ENCODE peak calls at places on chromosomes 6 and 20, in five cellular contexts. Z is K562, N is ovary, Y is upper lobe of left lung, W is HepG2. E is an unnamed sample.

GRCh38 chr6:74070091-74070490 is 374.1 kb downstream of the CD109 start:
- DNase-seq in Z (no peak), N (no peak), Y (no peak), W (no peak), E (no peak)

GRCh38 chr20:20370087-20370575 is 2.2 kb downstream of the INSM1 start:
- DNase-seq in Z (no peak), N (no peak), Y (no peak), W (no peak), E (no peak)

GRCh38 chr6:33772114-33772830 is 16.7 kb downstream of the LEMD2 start:
- DNase-seq in Z (peak), N (peak), Y (no peak), W (no peak), E (no peak)

GRCh38 chr20:55632592-55632991 is 372.7 kb downstream of the CBLN4 start:
- DNase-seq in Z (no peak), N (no peak), Y (peak), W (no peak), E (no peak)

GRCh38 chr6:7154341-7155139 is 46.8 kb downstream of the RREB1 start:
- DNase-seq in Z (no peak), N (no peak), Y (no peak), W (no peak), E (no peak)

GRCh38 chr6:55578537-55579363 is at the start of gene HMGCLL1:
- DNase-seq in Z (no peak), N (no peak), Y (peak), W (no peak), E (no peak)

GRCh38 chr6:34022250-34022872 is 123.5 kb downstream of the GRM4 start:
- DNase-seq in Z (peak), N (no peak), Y (peak), W (no peak), E (no peak)

GRCh38 chr20:37897008-37897548 is 5.8 kb upstream of the VSTM2L start:
- DNase-seq in Z (peak), N (no peak), Y (peak), W (no peak), E (no peak)

GRCh38 chr6:710601-711571 is 17.9 kb upstream of the EXOC2 start:
- DNase-seq in Z (no peak), N (peak), Y (peak), W (no peak), E (peak)

GRCh38 chr20:52313335-52313963 is 121.9 kb upstream of the ZFP64 start:
- DNase-seq in Z (peak), N (peak), Y (no peak), W (peak), E (no peak)

GRCh38 chr20:2132461-2132901 is 30.9 kb downstream of the STK35 start:
- DNase-seq in Z (no peak), N (no peak), Y (no peak), W (no peak), E (no peak)

GRCh38 chr6:52361945-52362442 is at the start of gene PAQR8:
- DNase-seq in Z (peak), N (peak), Y (peak), W (no peak), E (peak)
- TF ChIP-seq POLR2A in Z (peak), N (peak), Y (no peak), W (no peak), E (no peak)

GRCh38 chr6:125197795-125198269 is 44.3 kb downstream of the TPD52L1 start:
- DNase-seq in Z (peak), N (peak), Y (no peak), W (no peak), E (peak)
- TF ChIP-seq EP300 in Z (no peak), N (no peak), Y (no peak), W (no peak), E (peak)

DNA sequence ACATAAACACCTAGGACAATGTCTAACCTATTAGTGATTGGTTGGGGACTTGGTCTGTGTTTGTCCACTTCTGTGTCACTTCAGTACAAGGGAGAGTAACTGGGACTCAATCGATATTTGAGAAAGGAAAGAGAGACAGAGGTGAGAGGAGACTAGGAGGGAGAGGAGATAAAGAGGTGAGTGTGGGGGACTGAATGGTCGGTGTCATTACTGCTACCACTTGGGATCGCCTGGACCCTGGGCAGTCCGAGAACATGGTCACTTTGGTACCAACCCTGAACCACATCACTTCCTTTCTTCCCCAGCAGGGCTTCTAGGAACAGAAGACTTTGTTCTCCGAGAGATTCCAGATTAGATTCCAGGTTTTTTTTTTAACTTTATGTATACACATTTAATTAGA is 63.7 kb downstream of the GPR6 start:
- DNase-seq in Z (no peak), N (no peak), Y (no peak), W (no peak), E (no peak)
- TF ChIP-seq POLR2A in Z (no peak), N (no peak), Y (no peak), W (no peak), E (no peak)

GRCh38 chr6:35486005-35486925 is 10.6 kb downstream of the TEAD3 start:
- DNase-seq in Z (no peak), N (peak), Y (peak), W (no peak), E (peak)
- TF ChIP-seq EP300 in Z (no peak), N (no peak), Y (no peak), W (no peak), E (no peak)

DNA sequence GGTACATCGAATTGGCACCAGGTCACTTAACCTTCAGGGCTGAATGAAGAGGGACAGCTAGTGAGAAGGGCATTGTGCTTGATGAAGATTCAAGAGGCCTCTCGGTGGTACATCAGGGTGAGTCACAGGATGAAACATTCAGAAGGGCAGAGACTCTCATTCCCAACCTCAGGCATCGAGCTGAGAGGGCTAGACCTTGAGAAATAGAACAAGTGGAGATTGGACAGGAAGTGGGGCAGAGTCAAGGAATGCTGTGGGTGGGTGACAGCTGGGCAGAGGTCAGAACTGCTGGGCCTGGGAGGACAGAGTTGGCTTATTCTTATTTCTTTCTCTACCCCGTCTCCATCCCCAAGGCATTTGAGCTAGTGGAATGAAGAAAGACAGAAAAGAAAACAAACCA is 126.0 kb downstream of the SCML4 start:
- DNase-seq in Z (no peak), N (no peak), Y (no peak), W (no peak), E (no peak)
- TF ChIP-seq POLR2A in Z (no peak), N (no peak), Y (no peak), W (no peak), E (no peak)

DNA sequence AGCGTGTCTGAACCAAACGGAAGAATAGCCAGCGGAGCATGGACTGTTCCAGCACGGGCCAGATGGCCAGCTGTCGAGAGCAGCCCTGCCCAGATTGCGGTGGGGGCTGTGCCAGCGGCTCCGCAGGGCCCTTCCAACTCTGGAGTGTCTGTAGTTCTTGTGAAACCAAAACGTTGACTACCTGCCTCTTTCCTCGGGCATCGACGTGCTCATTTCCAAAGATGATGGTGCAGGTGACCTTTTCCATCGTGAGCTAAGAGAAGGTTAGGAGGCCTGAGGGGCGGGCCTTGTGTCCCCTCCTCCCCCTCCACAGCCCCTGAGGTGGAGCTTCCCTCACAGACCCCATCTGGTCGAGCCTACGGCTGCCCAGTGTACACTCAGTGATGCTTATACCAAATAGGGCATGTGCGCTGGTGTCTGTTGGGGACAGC is 12.9 kb upstream of the C20orf144 start:
- DNase-seq in Z (no peak), N (peak), Y (peak), W (no peak), E (peak)
- TF ChIP-seq EP300 in Z (no peak), N (no peak), Y (no peak), W (no peak), E (no peak)

GRCh38 chr6:31971993-31972708 is at the start of gene DXO:
- DNase-seq in Z (peak), N (peak), Y (peak), W (peak), E (peak)
- TF ChIP-seq POLR2A in Z (peak), N (peak), Y (no peak), W (peak), E (no peak)

DNA sequence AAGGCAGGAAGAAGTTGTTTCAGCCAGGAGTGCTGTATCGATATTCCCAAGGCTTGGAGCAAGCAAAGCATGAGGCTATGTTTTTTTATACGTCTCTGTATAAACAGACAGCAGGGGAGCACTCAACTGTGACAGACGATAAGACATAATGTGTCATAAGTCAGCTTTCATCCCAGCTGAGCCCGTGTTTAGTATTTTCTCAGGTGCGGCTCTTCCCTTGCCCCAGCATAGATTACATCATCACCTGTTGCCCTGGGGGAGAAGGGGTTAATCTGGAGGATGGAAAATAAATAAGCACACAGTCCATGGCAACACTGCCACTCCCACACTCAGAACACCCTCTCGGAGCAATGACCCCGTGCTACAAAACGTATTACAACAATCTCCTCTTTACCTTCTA is 22.1 kb upstream of the KCNK5 start:
- DNase-seq in Z (no peak), N (no peak), Y (no peak), W (no peak), E (no peak)
- TF ChIP-seq EP300 in Z (no peak), N (no peak), Y (no peak), W (no peak), E (no peak)